ENCODE peak calls at places on chromosomes 3 and 15, in seven cellular contexts. X is adrenal gland; C is CD8-positive, alpha-beta T cell; D is CD4-positive, alpha-beta T cell; M is testis; Z is endothelial cell; Q is IMR-90. B is an unnamed sample.

GRCh38 chr3:180229113-180229512 is 192.4 kb upstream of the PEX5L start:
- DNase-seq in X (no peak), M (no peak), Q (no peak), D (no peak), C (no peak), Z (no peak), B (no peak)

GRCh38 chr3:95407709-95408463 is 1345.0 kb downstream of the NSUN3 start:
- DNase-seq in X (no peak), C (no peak), M (no peak), D (no peak), Z (no peak), Q (no peak), B (no peak)

GRCh38 chr15:55133972-55134371 is 62.8 kb downstream of the RSL24D1 start:
- DNase-seq in D (no peak), Z (no peak), C (no peak), X (no peak), M (no peak), Q (no peak), B (no peak)

GRCh38 chr15:72992733-72993321 is 59.4 kb upstream of the NEO1 start:
- DNase-seq in D (no peak), Z (no peak), X (no peak), C (no peak), M (peak), Q (peak), B (no peak)

GRCh38 chr15:37880009-37880834 is 54.2 kb upstream of the TMCO5A start:
- DNase-seq in M (peak), Q (peak), Z (peak), D (no peak), X (no peak), C (no peak), B (no peak)

GRCh38 chr3:62670351-62670750 is 204.9 kb downstream of the CADPS start:
- DNase-seq in Z (no peak), X (no peak), M (no peak), D (no peak), Q (no peak), C (no peak), B (no peak)

GRCh38 chr3:88059380-88060160 is 515 bp downstream of the ZNF654 start:
- DNase-seq in C (no peak), D (peak), Q (no peak), Z (no peak), X (no peak), M (peak), B (peak)

GRCh38 chr15:93614446-93615104 is 525.6 kb upstream of the RGMA start:
- DNase-seq in M (peak), C (no peak), Q (no peak), D (no peak), X (no peak), Z (no peak), B (no peak)

GRCh38 chr3:177589041-177589650 is 391.9 kb upstream of the TBL1XR1 start:
- DNase-seq in Q (no peak), C (no peak), X (no peak), D (no peak), Z (no peak), M (no peak), B (no peak)

GRCh38 chr15:43403616-43404015 is 32.7 kb downstream of the TUBGCP4 start:
- DNase-seq in Q (no peak), M (no peak), Z (no peak), D (no peak), X (no peak), C (no peak), B (no peak)

GRCh38 chr3:12049675-12050074 is 45.5 kb downstream of the SYN2 start:
- DNase-seq in Z (no peak), C (no peak), X (no peak), Q (peak), D (no peak), M (no peak), B (no peak)

GRCh38 chr3:65174713-65175112 is 486.9 kb upstream of the ADAMTS9 start:
- DNase-seq in Z (no peak), Q (no peak), D (no peak), X (no peak), M (peak), C (no peak), B (no peak)

GRCh38 chr3:192237992-192238608 is 489.2 kb downstream of the FGF12 start:
- DNase-seq in D (no peak), Q (no peak), X (no peak), Z (peak), C (no peak), M (no peak), B (no peak)
- TF ChIP-seq CTCF in D (no peak), Q (no peak), X (no peak), Z (no peak), C (no peak), M (no peak), B (no peak)

DNA sequence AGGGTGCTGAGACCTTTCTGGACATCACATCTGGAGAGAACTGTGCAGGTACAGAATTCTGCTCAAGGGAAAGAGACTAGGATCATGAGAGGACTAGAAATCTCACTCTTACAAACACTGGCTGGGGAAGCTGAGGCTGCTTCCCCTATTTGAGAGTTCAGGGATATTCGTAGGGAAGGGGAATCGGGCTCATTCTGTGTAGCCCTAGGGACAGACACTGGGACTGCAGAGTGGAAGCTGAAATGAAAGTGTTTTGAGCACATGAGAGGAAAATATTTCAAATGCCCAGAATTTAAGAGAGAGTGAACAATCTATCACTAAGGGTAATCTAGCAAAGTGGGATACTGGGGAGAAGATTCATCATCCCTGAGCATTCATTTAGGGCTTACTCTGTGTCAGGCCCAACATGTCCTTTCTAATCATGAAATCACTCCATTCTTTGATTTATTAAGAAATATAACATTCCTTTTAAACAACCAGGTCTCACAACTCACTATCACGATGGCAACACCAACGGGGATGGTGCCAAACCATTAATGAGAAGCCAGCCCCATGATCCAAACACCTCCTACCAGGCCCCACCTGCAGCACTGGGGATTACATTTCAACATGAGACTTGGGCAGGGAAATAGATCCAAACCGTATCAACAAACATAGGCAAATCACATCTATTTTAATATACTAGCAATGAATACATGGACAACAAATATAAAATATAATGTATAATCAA is 63.0 kb downstream of the CPN2 start:
- DNase-seq in D (no peak), M (no peak), Q (no peak), C (no peak), X (peak), Z (no peak), B (no peak)
- TF ChIP-seq CTCF in D (no peak), M (no peak), Q (no peak), C (no peak), X (no peak), Z (no peak), B (no peak)

GRCh38 chr3:178707632-178708031 is 171.4 kb downstream of the KCNMB2 start:
- DNase-seq in Q (peak), Z (no peak), M (no peak), D (no peak), C (no peak), X (no peak), B (no peak)

GRCh38 chr3:178709047-178709446 is 172.8 kb downstream of the KCNMB2 start:
- DNase-seq in D (no peak), M (no peak), X (no peak), C (no peak), Q (peak), Z (peak), B (no peak)

GRCh38 chr3:178703268-178703975 is 167.2 kb downstream of the KCNMB2 start:
- DNase-seq in C (no peak), X (no peak), D (no peak), Q (peak), M (no peak), Z (no peak), B (no peak)

GRCh38 chr3:178706411-178706810 is 170.2 kb downstream of the KCNMB2 start:
- DNase-seq in D (no peak), Q (no peak), M (no peak), C (no peak), Z (no peak), X (no peak), B (no peak)

GRCh38 chr3:178705925-178706324 is 169.7 kb downstream of the KCNMB2 start:
- DNase-seq in Z (no peak), M (no peak), Q (peak), X (no peak), C (no peak), D (no peak), B (no peak)
- TF ChIP-seq CTCF in Z (no peak), M (no peak), Q (no peak), X (no peak), C (no peak), D (no peak), B (no peak)

GRCh38 chr3:54827056-54827687 is 100.7 kb downstream of the LRTM1 start:
- DNase-seq in X (no peak), D (no peak), Q (no peak), Z (no peak), C (no peak), M (no peak), B (no peak)

GRCh38 chr3:54826255-54826691 is 101.6 kb downstream of the LRTM1 start:
- DNase-seq in D (no peak), C (no peak), Z (no peak), M (no peak), Q (peak), X (no peak), B (no peak)

GRCh38 chr3:54827766-54828165 is 100.1 kb downstream of the LRTM1 start:
- DNase-seq in D (no peak), Q (no peak), M (no peak), Z (no peak), C (no peak), X (no peak), B (no peak)

GRCh38 chr3:54831091-54831490 is 96.8 kb downstream of the LRTM1 start:
- DNase-seq in Q (no peak), Z (no peak), C (no peak), D (no peak), M (no peak), X (no peak), B (no peak)

GRCh38 chr3:54830658-54831057 is 97.2 kb downstream of the LRTM1 start:
- DNase-seq in Q (peak), M (no peak), C (no peak), D (no peak), Z (no peak), X (no peak), B (no peak)
- TF ChIP-seq CTCF in Q (peak), M (peak), C (peak), D (peak), Z (peak), X (peak), B (no peak)

GRCh38 chr3:194339356-194339755 is 11.8 kb downstream of the CPN2 start:
- DNase-seq in Q (no peak), Z (no peak), C (no peak), M (no peak), X (no peak), D (no peak), B (no peak)
- TF ChIP-seq CTCF in Q (no peak), Z (no peak), C (no peak), M (no peak), X (no peak), D (no peak), B (no peak)

GRCh38 chr15:40785158-40785557 is 15.4 kb downstream of the C15orf62 start:
- DNase-seq in C (no peak), D (no peak), M (no peak), X (no peak), Q (no peak), Z (no peak), B (no peak)
- TF ChIP-seq CTCF in C (no peak), D (no peak), M (no peak), X (peak), Q (peak), Z (no peak), B (no peak)

B was measured in activated B cell treated with CpG ODN at 0.5 μM for 24 hours.